ENCODE peak calls at places on chromosomes 4 and X, in seven cellular contexts. T, I, D, Y, L, W and H are unnamed samples.

GRCh38 chr4:42152507-42153504 is at the start of gene BEND4:
- DNase-seq in T (no peak), I (peak; percentile 26), D (no peak), Y (peak; percentile 52), L (peak; percentile 61), W (no peak), H (no peak)

GRCh38 chrX:135480076-135480475 is 40.4 kb upstream of the INTS6L start:
- DNase-seq in T (no peak), I (no peak), D (no peak), Y (no peak), L (no peak), W (no peak), H (no peak)

GRCh38 chr4:90753068-90753467 is 625.9 kb downstream of the CCSER1 start:
- DNase-seq in T (no peak), I (no peak), D (no peak), Y (no peak), L (no peak), W (no peak), H (no peak)

GRCh38 chr4:184424993-184425758 is 49.2 kb downstream of the IRF2 start:
- DNase-seq in T (no peak), I (no peak), D (no peak), Y (no peak), L (no peak), W (peak; percentile 55), H (no peak)

GRCh38 chr4:170015285-170015684 is 10.9 kb downstream of the MFAP3L start:
- DNase-seq in T (no peak), I (no peak), D (no peak), Y (no peak), L (no peak), W (no peak), H (no peak)

GRCh38 chr4:94455081-94455480 is 3.3 kb downstream of the PDLIM5 start:
- DNase-seq in T (peak; percentile 70), I (peak; percentile 76), D (peak; percentile 67), Y (no peak), L (no peak), W (peak; percentile 88), H (no peak)

GRCh38 chr4:178955614-178956013 is 1513.4 kb upstream of the AGA start:
- DNase-seq in T (no peak), I (no peak), D (no peak), Y (no peak), L (no peak), W (no peak), H (no peak)

GRCh38 chrX:13598877-13599276 is 29.5 kb downstream of the EGFL6 start:
- DNase-seq in T (no peak), I (no peak), D (no peak), Y (peak; percentile 22), L (no peak), W (peak; percentile 4), H (no peak)

GRCh38 chr4:34328939-34329338 is 1915.4 kb downstream of the ARAP2 start:
- DNase-seq in T (no peak), I (no peak), D (no peak), Y (no peak), L (no peak), W (no peak), H (no peak)

GRCh38 chrX:119784747-119785446 is 6.5 kb downstream of the RPL39 start:
- DNase-seq in T (no peak), I (peak; percentile 37), D (no peak), Y (peak; percentile 59), L (peak; percentile 74), W (peak; percentile 23), H (peak; percentile 25)

GRCh38 chrX:18278448-18278847 is 57.8 kb upstream of the BEND2 start:
- DNase-seq in T (no peak), I (no peak), D (no peak), Y (no peak), L (no peak), W (no peak), H (no peak)

GRCh38 chr4:143302526-143302925 is 34.1 kb upstream of the GAB1 start:
- DNase-seq in T (no peak), I (no peak), D (no peak), Y (no peak), L (peak; percentile 53), W (peak; percentile 13), H (no peak)

GRCh38 chr4:166432842-166433241 is 559.8 kb downstream of the TLL1 start:
- DNase-seq in T (no peak), I (no peak), D (no peak), Y (no peak), L (no peak), W (no peak), H (no peak)

GRCh38 chr4:149910177-149910576 is 94.5 kb upstream of the IQCM start:
- DNase-seq in T (no peak), I (no peak), D (no peak), Y (no peak), L (no peak), W (no peak), H (no peak)

GRCh38 chr4:83113429-83113786 is 1.1 kb downstream of the PLAC8 start:
- DNase-seq in T (no peak), I (no peak), D (no peak), Y (no peak), L (no peak), W (no peak), H (no peak)

GRCh38 chr4:187027231-187027760 is 303.6 kb upstream of the FAT1 start:
- DNase-seq in T (no peak), I (no peak), D (no peak), Y (no peak), L (no peak), W (peak; percentile 47), H (no peak)

GRCh38 chr4:15349426-15349825 is 78.4 kb upstream of the C1QTNF7 start:
- DNase-seq in T (no peak), I (no peak), D (no peak), Y (no peak), L (no peak), W (no peak), H (no peak)

GRCh38 chr4:159267023-159267939 is 164.4 kb downstream of the RAPGEF2 start:
- DNase-seq in T (no peak), I (no peak), D (no peak), Y (no peak), L (no peak), W (peak; percentile 48), H (no peak)

GRCh38 chrX:68196939-68197791 is 236.1 kb downstream of the OPHN1 start:
- DNase-seq in T (peak; percentile 79), I (peak; percentile 50), D (peak; percentile 34), Y (peak; percentile 75), L (peak; percentile 60), W (peak; percentile 57), H (no peak)

GRCh38 chr4:52588097-52588496 is 71.0 kb downstream of the USP46 start:
- DNase-seq in T (peak; percentile 14), I (no peak), D (peak; percentile 44), Y (no peak), L (peak; percentile 88), W (peak; percentile 13), H (no peak)

GRCh38 chr4:56575820-56576429 is 70.3 kb downstream of the ARL9 start:
- DNase-seq in T (peak; percentile 33), I (no peak), D (no peak), Y (peak; percentile 16), L (no peak), W (peak; percentile 63), H (no peak)

GRCh38 chr4:173522160-173522873 is 7.7 kb downstream of the HAND2 start:
- DNase-seq in T (peak; percentile 93), I (peak; percentile 60), D (peak; percentile 58), Y (no peak), L (peak; percentile 85), W (peak; percentile 85), H (no peak)

GRCh38 chr4:16027114-16027513 is 56.7 kb downstream of the PROM1 start:
- DNase-seq in T (no peak), I (no peak), D (no peak), Y (no peak), L (no peak), W (no peak), H (no peak)

DNA sequence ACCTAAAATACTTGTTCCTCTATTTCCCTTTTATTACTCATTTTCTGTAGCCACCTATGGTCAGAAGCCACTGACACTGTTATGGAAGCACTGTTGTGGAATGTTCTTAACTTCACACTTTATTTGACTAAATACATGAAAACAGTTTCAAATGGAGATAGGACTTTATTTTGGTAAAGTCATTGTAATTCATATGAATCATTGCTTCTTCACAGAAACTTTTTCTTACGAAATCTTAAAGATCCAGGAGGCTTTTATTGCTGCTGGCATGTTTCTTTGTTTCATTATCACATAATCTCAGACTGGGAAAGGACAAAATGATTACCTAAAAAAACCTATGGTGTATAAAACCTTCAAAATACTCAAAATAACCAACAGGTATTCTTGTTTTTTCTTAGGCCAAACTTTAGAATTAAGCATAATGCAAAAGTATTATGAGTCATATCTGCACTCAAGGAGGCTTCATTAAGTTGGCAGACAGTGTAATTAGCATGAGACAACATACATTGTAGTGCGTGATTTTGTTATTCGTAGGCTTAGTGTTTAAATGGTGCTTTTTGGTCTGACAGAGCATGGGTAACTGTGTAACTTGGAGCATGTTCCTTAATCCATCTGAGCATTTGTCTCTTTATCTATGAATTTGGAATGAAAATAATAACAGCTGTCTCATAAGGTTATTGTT is 58.0 kb downstream of the SH3BGRL start:
- DNase-seq in T (no peak), I (no peak), D (no peak), Y (peak; percentile 93), L (no peak), W (peak; percentile 20), H (no peak)
- H3K4me3 ChIP-seq in T (no peak overlapping the region), I (no peak overlapping the region), D (no peak overlapping the region), Y (no peak overlapping the region), L (no peak overlapping the region), W (no peak overlapping the region), H (no peak overlapping the region)

DNA sequence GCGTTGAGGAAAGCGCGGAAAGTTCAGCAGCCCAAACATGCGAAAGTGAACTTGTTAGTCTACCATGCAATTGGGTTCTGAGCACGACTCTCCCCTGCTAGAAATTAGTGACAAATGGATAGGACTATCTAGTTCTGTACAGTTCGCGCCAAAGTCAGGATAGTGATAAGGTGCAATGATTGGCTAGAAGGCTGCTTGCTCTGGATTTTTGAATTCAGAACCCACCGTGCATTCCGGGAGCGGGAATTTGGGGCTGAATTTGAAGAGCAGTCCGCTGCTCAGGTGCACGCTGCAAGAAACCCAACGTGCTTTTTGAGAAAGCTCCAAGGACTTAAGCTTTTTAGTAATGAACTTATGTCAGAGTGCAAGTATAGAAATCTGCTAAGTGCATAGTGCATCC is 732 bp upstream of the ESX1 start:
- DNase-seq in T (no peak), I (no peak), D (no peak), Y (no peak), L (no peak), W (no peak), H (no peak)
- H3K27me3 ChIP-seq in T (peaks cover 59% of the 10 kb centered on the region), I (peaks cover 20% of the 10 kb centered on the region), D (peaks cover 8% of the 10 kb centered on the region), Y (peaks cover 51% of the 10 kb centered on the region), L (peaks cover 93% of the 10 kb centered on the region), W (peaks cover 43% of the 10 kb centered on the region), H (peaks cover 5% of the 10 kb centered on the region)

DNA sequence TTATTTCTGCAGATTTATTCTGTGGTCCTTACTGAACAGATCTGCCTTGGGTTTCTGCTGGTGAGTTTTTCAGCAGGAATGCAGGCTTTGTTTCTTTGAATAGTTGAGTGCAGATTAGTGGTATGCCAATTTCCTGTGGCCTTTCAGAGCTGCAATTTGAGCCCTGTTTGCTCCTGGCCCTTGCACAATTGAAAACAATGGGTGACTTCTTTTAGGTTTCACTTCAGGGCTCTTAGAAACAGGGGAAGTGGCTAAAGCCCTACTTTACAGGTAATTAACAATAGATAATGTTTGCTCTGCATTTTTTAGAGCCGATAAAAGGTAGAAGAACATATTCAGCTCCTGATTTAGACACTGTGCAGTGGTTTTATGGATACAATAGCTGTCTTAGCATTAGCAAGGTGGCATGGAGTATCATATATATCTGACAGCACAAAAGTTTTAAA is 21.9 kb downstream of the SPRY1 start:
- DNase-seq in T (peak; percentile 35), I (no peak), D (peak; percentile 90), Y (peak; percentile 99), L (peak; percentile 87), W (peak; percentile 92), H (no peak)
- H3K4me3 ChIP-seq in T (no peak overlapping the region), I (no peak overlapping the region), D (no peak overlapping the region), Y (no peak overlapping the region), L (peak overlapping the region; percentile 62), W (no peak overlapping the region), H (no peak overlapping the region)

GRCh38 chr4:80208606-80209005 is 11.3 kb downstream of the PRDM8 start:
- DNase-seq in T (no peak), I (no peak), D (no peak), Y (no peak), L (no peak), W (peak; percentile 35), H (no peak)
- H3K27me3 ChIP-seq in T (peaks cover 76% of the 10 kb centered on the region), I (no peaks in the 10 kb centered on the region), D (no peaks in the 10 kb centered on the region), Y (no peaks in the 10 kb centered on the region), L (peaks cover 99% of the 10 kb centered on the region), W (no peaks in the 10 kb centered on the region), H (no peaks in the 10 kb centered on the region)